ENCODE peak calls at places on chromosomes 16 and 17, in nine cellular contexts. One of them, this sample, is unnamed.

GRCh38 chr16:2513405-2514332 is at the start of gene ATP6V0C:
- DNase-seq in transverse colon: peak
- DNase-seq in fibroblast of lung: peak
- DNase-seq in cardiac fibroblast: peak
- DNase-seq in choroid plexus epithelial cell: peak
- DNase-seq in spleen: peak
- DNase-seq in body of pancreas: peak
- DNase-seq in type B pancreatic cell: peak
- DNase-seq in uterus: peak
- DNase-seq in this sample: peak

GRCh38 chr17:68378202-68379149 is 78.8 kb downstream of the WIPI1 start:
- DNase-seq in transverse colon: peak
- DNase-seq in type B pancreatic cell: peak
- DNase-seq in uterus: peak
- DNase-seq in body of pancreas: peak
- DNase-seq in choroid plexus epithelial cell: peak
- DNase-seq in cardiac fibroblast: peak
- DNase-seq in spleen: peak
- DNase-seq in fibroblast of lung: peak
- DNase-seq in this sample: peak

GRCh38 chr17:10243905-10244844 is 45.8 kb upstream of the GAS7 start:
- DNase-seq in fibroblast of lung: no peak
- DNase-seq in type B pancreatic cell: no peak
- DNase-seq in spleen: no peak
- DNase-seq in uterus: peak
- DNase-seq in transverse colon: no peak
- DNase-seq in choroid plexus epithelial cell: peak
- DNase-seq in cardiac fibroblast: peak
- DNase-seq in body of pancreas: no peak
- DNase-seq in this sample: no peak

GRCh38 chr16:84535408-84535807 is 30.9 kb upstream of the MEAK7 start:
- DNase-seq in choroid plexus epithelial cell: no peak
- DNase-seq in fibroblast of lung: no peak
- DNase-seq in body of pancreas: no peak
- DNase-seq in cardiac fibroblast: no peak
- DNase-seq in spleen: peak
- DNase-seq in type B pancreatic cell: no peak
- DNase-seq in uterus: no peak
- DNase-seq in transverse colon: no peak
- DNase-seq in this sample: no peak

GRCh38 chr17:8285270-8286181 is 2.9 kb upstream of the RANGRF start:
- DNase-seq in spleen: no peak
- DNase-seq in choroid plexus epithelial cell: no peak
- DNase-seq in cardiac fibroblast: no peak
- DNase-seq in fibroblast of lung: no peak
- DNase-seq in body of pancreas: peak
- DNase-seq in type B pancreatic cell: no peak
- DNase-seq in transverse colon: no peak
- DNase-seq in uterus: no peak
- DNase-seq in this sample: no peak

GRCh38 chr17:52824542-52824941 is 666.0 kb upstream of the CA10 start:
- DNase-seq in cardiac fibroblast: no peak
- DNase-seq in spleen: no peak
- DNase-seq in uterus: no peak
- DNase-seq in fibroblast of lung: no peak
- DNase-seq in choroid plexus epithelial cell: no peak
- DNase-seq in body of pancreas: no peak
- DNase-seq in type B pancreatic cell: no peak
- DNase-seq in transverse colon: peak
- DNase-seq in this sample: no peak

GRCh38 chr16:49537924-49538455 is 164.4 kb downstream of the C16orf78 start:
- DNase-seq in type B pancreatic cell: no peak
- DNase-seq in cardiac fibroblast: no peak
- DNase-seq in body of pancreas: no peak
- DNase-seq in uterus: no peak
- DNase-seq in transverse colon: no peak
- DNase-seq in spleen: no peak
- DNase-seq in fibroblast of lung: no peak
- DNase-seq in choroid plexus epithelial cell: no peak
- DNase-seq in this sample: no peak

GRCh38 chr17:9971991-9972390 is 66.9 kb upstream of the RCVRN start:
- DNase-seq in choroid plexus epithelial cell: peak
- DNase-seq in cardiac fibroblast: no peak
- DNase-seq in fibroblast of lung: peak
- DNase-seq in body of pancreas: no peak
- DNase-seq in transverse colon: peak
- DNase-seq in type B pancreatic cell: no peak
- DNase-seq in uterus: peak
- DNase-seq in spleen: peak
- DNase-seq in this sample: no peak

GRCh38 chr17:76772842-76773521 is 35.1 kb downstream of the MFSD11 start:
- DNase-seq in cardiac fibroblast: peak
- DNase-seq in fibroblast of lung: peak
- DNase-seq in spleen: no peak
- DNase-seq in body of pancreas: no peak
- DNase-seq in type B pancreatic cell: no peak
- DNase-seq in transverse colon: no peak
- DNase-seq in choroid plexus epithelial cell: peak
- DNase-seq in uterus: peak
- DNase-seq in this sample: peak

GRCh38 chr16:57999366-57999970 is 1.0 kb downstream of the ZNF319 start:
- DNase-seq in choroid plexus epithelial cell: peak
- DNase-seq in type B pancreatic cell: no peak
- DNase-seq in body of pancreas: no peak
- DNase-seq in transverse colon: no peak
- DNase-seq in spleen: no peak
- DNase-seq in cardiac fibroblast: peak
- DNase-seq in uterus: no peak
- DNase-seq in fibroblast of lung: peak
- DNase-seq in this sample: no peak

GRCh38 chr17:42852351-42852750 is 1.4 kb downstream of the AOC3 start:
- DNase-seq in spleen: peak
- DNase-seq in choroid plexus epithelial cell: no peak
- DNase-seq in fibroblast of lung: no peak
- DNase-seq in transverse colon: no peak
- DNase-seq in type B pancreatic cell: no peak
- DNase-seq in uterus: no peak
- DNase-seq in cardiac fibroblast: no peak
- DNase-seq in body of pancreas: no peak
- DNase-seq in this sample: no peak

GRCh38 chr17:57819273-57819672 is 30.6 kb downstream of the MRPS23 start:
- DNase-seq in uterus: no peak
- DNase-seq in cardiac fibroblast: no peak
- DNase-seq in spleen: no peak
- DNase-seq in choroid plexus epithelial cell: no peak
- DNase-seq in fibroblast of lung: peak
- DNase-seq in transverse colon: no peak
- DNase-seq in type B pancreatic cell: no peak
- DNase-seq in body of pancreas: no peak
- DNase-seq in this sample: no peak

GRCh38 chr16:13435873-13436474 is 484.0 kb upstream of the ERCC4 start:
- DNase-seq in body of pancreas: no peak
- DNase-seq in cardiac fibroblast: no peak
- DNase-seq in transverse colon: no peak
- DNase-seq in type B pancreatic cell: no peak
- DNase-seq in spleen: no peak
- DNase-seq in uterus: no peak
- DNase-seq in choroid plexus epithelial cell: no peak
- DNase-seq in fibroblast of lung: no peak
- DNase-seq in this sample: no peak

GRCh38 chr16:760498-761343 is at the start of gene MSLN:
- DNase-seq in body of pancreas: no peak
- DNase-seq in cardiac fibroblast: no peak
- DNase-seq in choroid plexus epithelial cell: no peak
- DNase-seq in transverse colon: no peak
- DNase-seq in spleen: no peak
- DNase-seq in type B pancreatic cell: peak
- DNase-seq in fibroblast of lung: peak
- DNase-seq in uterus: peak
- DNase-seq in this sample: no peak

GRCh38 chr16:30947533-30948086 is 1.3 kb upstream of the ORAI3 start:
- DNase-seq in choroid plexus epithelial cell: no peak
- DNase-seq in fibroblast of lung: no peak
- DNase-seq in body of pancreas: no peak
- DNase-seq in transverse colon: no peak
- DNase-seq in cardiac fibroblast: no peak
- DNase-seq in spleen: no peak
- DNase-seq in type B pancreatic cell: no peak
- DNase-seq in uterus: no peak
- DNase-seq in this sample: no peak
- TF ChIP-seq CTCF in choroid plexus epithelial cell: no peak
- TF ChIP-seq CTCF in fibroblast of lung: no peak
- TF ChIP-seq CTCF in body of pancreas: no peak
- TF ChIP-seq CTCF in transverse colon: no peak
- TF ChIP-seq CTCF in cardiac fibroblast: no peak
- TF ChIP-seq CTCF in spleen: no peak
- TF ChIP-seq CTCF in type B pancreatic cell: no peak
- TF ChIP-seq CTCF in uterus: no peak
- TF ChIP-seq CTCF in this sample: no peak

DNA sequence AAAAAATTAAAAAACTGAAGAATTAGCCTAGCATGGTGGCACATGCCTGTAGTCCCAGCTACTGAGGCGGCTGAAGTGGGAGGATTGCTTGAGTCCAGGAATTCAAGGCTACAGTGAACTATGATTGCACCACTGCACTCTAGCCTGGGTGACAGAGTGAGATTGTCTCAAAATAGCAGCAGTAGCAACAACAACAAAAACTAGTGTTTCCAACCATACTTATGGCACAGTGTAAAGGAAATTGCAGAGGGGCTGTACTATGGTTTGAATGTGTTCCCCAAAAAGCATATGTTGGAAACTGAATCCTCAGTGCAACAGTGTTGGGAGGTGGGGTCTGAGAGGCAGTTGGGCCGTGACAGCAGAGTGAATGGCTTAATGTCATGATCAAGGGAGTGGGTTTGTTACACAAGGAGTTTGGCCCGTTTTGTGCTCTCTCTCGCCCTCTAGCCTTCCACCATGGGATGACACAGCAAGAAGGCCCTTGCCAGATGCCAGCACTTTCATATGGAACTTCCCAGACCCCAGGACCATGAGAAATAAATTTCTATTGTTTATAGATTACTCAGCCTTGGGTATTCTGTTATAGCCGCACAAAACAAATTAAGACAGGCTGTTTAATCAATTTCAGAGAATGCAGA is 70.0 kb downstream of the PGS1 start:
- DNase-seq in spleen: no peak
- DNase-seq in type B pancreatic cell: no peak
- DNase-seq in cardiac fibroblast: no peak
- DNase-seq in body of pancreas: no peak
- DNase-seq in uterus: no peak
- DNase-seq in transverse colon: no peak
- DNase-seq in choroid plexus epithelial cell: no peak
- DNase-seq in fibroblast of lung: no peak
- DNase-seq in this sample: no peak
- TF ChIP-seq CTCF in spleen: no peak
- TF ChIP-seq CTCF in type B pancreatic cell: peak
- TF ChIP-seq CTCF in cardiac fibroblast: peak
- TF ChIP-seq CTCF in body of pancreas: no peak
- TF ChIP-seq CTCF in uterus: no peak
- TF ChIP-seq CTCF in transverse colon: no peak
- TF ChIP-seq CTCF in choroid plexus epithelial cell: peak
- TF ChIP-seq CTCF in fibroblast of lung: no peak
- TF ChIP-seq CTCF in this sample: peak

GRCh38 chr17:60601443-60602384 is 1.7 kb downstream of the PPM1D start:
- DNase-seq in fibroblast of lung: peak
- DNase-seq in body of pancreas: peak
- DNase-seq in spleen: no peak
- DNase-seq in type B pancreatic cell: no peak
- DNase-seq in uterus: peak
- DNase-seq in cardiac fibroblast: peak
- DNase-seq in choroid plexus epithelial cell: peak
- DNase-seq in transverse colon: peak
- DNase-seq in this sample: peak
- TF ChIP-seq CTCF in fibroblast of lung: no peak
- TF ChIP-seq CTCF in body of pancreas: peak
- TF ChIP-seq CTCF in spleen: no peak
- TF ChIP-seq CTCF in type B pancreatic cell: peak
- TF ChIP-seq CTCF in uterus: no peak
- TF ChIP-seq CTCF in cardiac fibroblast: no peak
- TF ChIP-seq CTCF in choroid plexus epithelial cell: no peak
- TF ChIP-seq CTCF in transverse colon: no peak
- TF ChIP-seq CTCF in this sample: no peak

GRCh38 chr17:15233971-15234370 is 31.2 kb downstream of the PMP22 start:
- DNase-seq in choroid plexus epithelial cell: no peak
- DNase-seq in cardiac fibroblast: no peak
- DNase-seq in uterus: no peak
- DNase-seq in fibroblast of lung: no peak
- DNase-seq in type B pancreatic cell: no peak
- DNase-seq in spleen: no peak
- DNase-seq in body of pancreas: no peak
- DNase-seq in transverse colon: no peak
- DNase-seq in this sample: no peak

GRCh38 chr17:15231851-15232516 is 33.1 kb downstream of the PMP22 start:
- DNase-seq in body of pancreas: no peak
- DNase-seq in fibroblast of lung: no peak
- DNase-seq in spleen: no peak
- DNase-seq in uterus: no peak
- DNase-seq in cardiac fibroblast: no peak
- DNase-seq in transverse colon: no peak
- DNase-seq in type B pancreatic cell: no peak
- DNase-seq in choroid plexus epithelial cell: no peak
- DNase-seq in this sample: no peak

GRCh38 chr17:15232517-15232915 is 32.6 kb downstream of the PMP22 start:
- DNase-seq in transverse colon: no peak
- DNase-seq in spleen: no peak
- DNase-seq in choroid plexus epithelial cell: no peak
- DNase-seq in body of pancreas: no peak
- DNase-seq in fibroblast of lung: no peak
- DNase-seq in type B pancreatic cell: no peak
- DNase-seq in uterus: no peak
- DNase-seq in cardiac fibroblast: peak
- DNase-seq in this sample: no peak

GRCh38 chr17:15230866-15231265 is 34.3 kb downstream of the PMP22 start:
- DNase-seq in cardiac fibroblast: no peak
- DNase-seq in type B pancreatic cell: no peak
- DNase-seq in spleen: no peak
- DNase-seq in choroid plexus epithelial cell: no peak
- DNase-seq in fibroblast of lung: no peak
- DNase-seq in transverse colon: no peak
- DNase-seq in uterus: no peak
- DNase-seq in body of pancreas: no peak
- DNase-seq in this sample: no peak

DNA sequence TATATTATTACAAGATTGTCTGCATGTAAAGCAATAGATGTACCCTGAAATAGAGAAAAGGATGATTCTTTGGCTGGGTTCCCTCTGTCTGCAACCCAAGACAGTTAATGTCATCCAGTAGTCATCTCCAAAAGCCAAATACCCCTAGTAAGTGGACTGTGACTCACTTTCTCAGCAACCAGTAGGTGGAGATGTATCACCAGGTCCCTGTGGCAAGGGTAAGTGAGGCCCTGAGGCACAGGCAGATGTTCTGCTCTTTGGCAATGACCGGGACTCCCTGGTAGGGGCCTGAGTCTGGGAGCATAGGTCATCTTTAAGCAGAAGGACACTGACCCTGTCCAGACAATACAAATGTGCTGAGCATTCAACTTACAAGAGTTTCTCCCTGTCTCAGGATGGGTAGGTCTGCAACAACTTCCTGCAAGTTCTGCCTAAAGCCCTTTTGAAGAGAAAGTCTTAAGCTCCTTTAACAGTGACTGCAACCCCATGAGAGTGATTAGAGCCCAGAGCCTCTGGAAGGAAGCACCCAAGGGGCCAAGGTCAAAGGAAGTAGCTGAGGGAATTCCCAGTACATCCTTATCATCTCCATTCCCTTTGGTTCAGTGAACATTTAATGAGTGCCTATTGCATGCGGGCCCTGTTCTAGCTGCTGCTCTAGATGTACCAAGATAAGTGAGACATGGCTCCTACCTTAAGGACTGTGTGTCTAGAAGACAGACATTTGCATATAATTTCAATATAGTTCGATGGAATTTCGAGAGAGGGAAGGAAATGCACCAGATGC is 31.9 kb downstream of the PMP22 start:
- DNase-seq in spleen: no peak
- DNase-seq in type B pancreatic cell: no peak
- DNase-seq in cardiac fibroblast: peak
- DNase-seq in choroid plexus epithelial cell: peak
- DNase-seq in uterus: no peak
- DNase-seq in body of pancreas: no peak
- DNase-seq in transverse colon: no peak
- DNase-seq in fibroblast of lung: peak
- DNase-seq in this sample: peak
- TF ChIP-seq CTCF in spleen: no peak
- TF ChIP-seq CTCF in type B pancreatic cell: no peak
- TF ChIP-seq CTCF in cardiac fibroblast: peak
- TF ChIP-seq CTCF in choroid plexus epithelial cell: peak
- TF ChIP-seq CTCF in uterus: no peak
- TF ChIP-seq CTCF in body of pancreas: no peak
- TF ChIP-seq CTCF in transverse colon: peak
- TF ChIP-seq CTCF in fibroblast of lung: peak
- TF ChIP-seq CTCF in this sample: peak